ENCODE peak calls at places on chromosomes 16 and 17, in five cellular contexts. One of them, this sample, is unnamed.

GRCh38 chr16:11408261-11408660 is 63.0 kb downstream of the RMI2 start:
- DNase-seq in K562: no peak
- DNase-seq in A549: no peak
- DNase-seq in GM12878: no peak
- DNase-seq in HepG2: no peak
- DNase-seq in this sample: no peak

GRCh38 chr17:9272506-9272905 is 251.2 kb downstream of the NTN1 start:
- DNase-seq in K562: no peak
- DNase-seq in A549: no peak
- DNase-seq in GM12878: no peak
- DNase-seq in HepG2: no peak
- DNase-seq in this sample: no peak

GRCh38 chr17:80262775-80263244 is 2.2 kb downstream of the RNF213 start:
- DNase-seq in K562: peak
- DNase-seq in A549: no peak
- DNase-seq in GM12878: no peak
- DNase-seq in HepG2: no peak
- DNase-seq in this sample: no peak

GRCh38 chr16:31460582-31461002 is 1.3 kb downstream of the ARMC5 start:
- DNase-seq in K562: no peak
- DNase-seq in A549: peak
- DNase-seq in GM12878: no peak
- DNase-seq in HepG2: peak
- DNase-seq in this sample: peak

GRCh38 chr17:67836205-67836987 is 11.1 kb downstream of the BPTF start:
- DNase-seq in K562: no peak
- DNase-seq in A549: no peak
- DNase-seq in GM12878: no peak
- DNase-seq in HepG2: no peak
- DNase-seq in this sample: no peak

GRCh38 chr17:15744885-15745284 is 12.8 kb downstream of the TBC1D26 start:
- DNase-seq in K562: no peak
- DNase-seq in A549: no peak
- DNase-seq in GM12878: no peak
- DNase-seq in HepG2: no peak
- DNase-seq in this sample: peak

GRCh38 chr17:41467546-41467945 is 360 bp upstream of the KRT32 start:
- DNase-seq in K562: no peak
- DNase-seq in A549: no peak
- DNase-seq in GM12878: no peak
- DNase-seq in HepG2: no peak
- DNase-seq in this sample: no peak

GRCh38 chr17:58281511-58282011 is 826 bp upstream of the MPO start:
- DNase-seq in K562: peak
- DNase-seq in A549: no peak
- DNase-seq in GM12878: no peak
- DNase-seq in HepG2: no peak
- DNase-seq in this sample: peak

GRCh38 chr17:34852614-34853013 is 108.6 kb downstream of the CCT6B start:
- DNase-seq in K562: peak
- DNase-seq in A549: peak
- DNase-seq in GM12878: no peak
- DNase-seq in HepG2: no peak
- DNase-seq in this sample: peak

GRCh38 chr17:36088559-36089376 is 1.2 kb downstream of the CCL3 start:
- DNase-seq in K562: no peak
- DNase-seq in A549: no peak
- DNase-seq in GM12878: no peak
- DNase-seq in HepG2: no peak
- DNase-seq in this sample: no peak

GRCh38 chr16:57623251-57624043 is 5.0 kb upstream of the ADGRG1 start:
- DNase-seq in K562: peak
- DNase-seq in A549: peak
- DNase-seq in GM12878: no peak
- DNase-seq in HepG2: peak
- DNase-seq in this sample: peak

GRCh38 chr16:68539704-68540370 is 746 bp downstream of the ZFP90 start:
- DNase-seq in K562: no peak
- DNase-seq in A549: peak
- DNase-seq in GM12878: no peak
- DNase-seq in HepG2: no peak
- DNase-seq in this sample: peak

GRCh38 chr16:8768701-8769100 is 28.7 kb downstream of the TMEM186 start:
- DNase-seq in K562: no peak
- DNase-seq in A549: no peak
- DNase-seq in GM12878: no peak
- DNase-seq in HepG2: no peak
- DNase-seq in this sample: peak

GRCh38 chr17:63369233-63369632 is 76.9 kb downstream of the CYB561 start:
- DNase-seq in K562: no peak
- DNase-seq in A549: no peak
- DNase-seq in GM12878: no peak
- DNase-seq in HepG2: no peak
- DNase-seq in this sample: no peak

GRCh38 chr17:29176500-29177351 is 3.5 kb downstream of the MYO18A start:
- DNase-seq in K562: peak
- DNase-seq in A549: peak
- DNase-seq in GM12878: no peak
- DNase-seq in HepG2: peak
- DNase-seq in this sample: peak

GRCh38 chr17:49547566-49547965 is 28.1 kb upstream of the NXPH3 start:
- DNase-seq in K562: peak
- DNase-seq in A549: no peak
- DNase-seq in GM12878: no peak
- DNase-seq in HepG2: no peak
- DNase-seq in this sample: no peak

GRCh38 chr17:67993998-67994361 is 2.3 kb downstream of the C17orf58 start:
- DNase-seq in K562: peak
- DNase-seq in A549: no peak
- DNase-seq in GM12878: no peak
- DNase-seq in HepG2: peak
- DNase-seq in this sample: peak

GRCh38 chr17:33266116-33266515 is 27.0 kb downstream of the ASIC2 start:
- DNase-seq in K562: no peak
- DNase-seq in A549: no peak
- DNase-seq in GM12878: no peak
- DNase-seq in HepG2: no peak
- DNase-seq in this sample: no peak

GRCh38 chr16:79754081-79754872 is 153.7 kb upstream of the MAF start:
- DNase-seq in K562: no peak
- DNase-seq in A549: no peak
- DNase-seq in GM12878: no peak
- DNase-seq in HepG2: no peak
- DNase-seq in this sample: no peak

GRCh38 chr17:16085066-16085699 is 85.6 kb downstream of the TTC19 start:
- DNase-seq in K562: no peak
- DNase-seq in A549: no peak
- DNase-seq in GM12878: no peak
- DNase-seq in HepG2: no peak
- DNase-seq in this sample: no peak

GRCh38 chr16:73311857-73312723 is 264.2 kb upstream of the ZFHX3 start:
- DNase-seq in K562: no peak
- DNase-seq in A549: no peak
- DNase-seq in GM12878: no peak
- DNase-seq in HepG2: no peak
- DNase-seq in this sample: no peak

GRCh38 chr16:66656547-66656946 is 40.0 kb downstream of the CMTM4 start:
- DNase-seq in K562: no peak
- DNase-seq in A549: no peak
- DNase-seq in GM12878: no peak
- DNase-seq in HepG2: no peak
- DNase-seq in this sample: no peak

GRCh38 chr17:82020874-82021727 is 1.6 kb downstream of the CENPX start:
- DNase-seq in K562: no peak
- DNase-seq in A549: peak
- DNase-seq in GM12878: no peak
- DNase-seq in HepG2: peak
- DNase-seq in this sample: peak

GRCh38 chr17:2049333-2050245 is 5.3 kb upstream of the HIC1 start:
- DNase-seq in K562: peak
- DNase-seq in A549: peak
- DNase-seq in GM12878: no peak
- DNase-seq in HepG2: no peak
- DNase-seq in this sample: peak

GRCh38 chr17:83057793-83058477 is 21.5 kb upstream of the METRNL start:
- DNase-seq in K562: no peak
- DNase-seq in A549: no peak
- DNase-seq in GM12878: no peak
- DNase-seq in HepG2: no peak
- DNase-seq in this sample: no peak

GRCh38 chr17:44536090-44536960 is 21.0 kb upstream of the FZD2 start:
- DNase-seq in K562: no peak
- DNase-seq in A549: no peak
- DNase-seq in GM12878: no peak
- DNase-seq in HepG2: no peak
- DNase-seq in this sample: peak

GRCh38 chr17:10772425-10773380 is 31.2 kb downstream of the TMEM238L start:
- DNase-seq in K562: peak
- DNase-seq in A549: peak
- DNase-seq in GM12878: no peak
- DNase-seq in HepG2: peak
- DNase-seq in this sample: peak

GRCh38 chr17:38476549-38476948 is 48.3 kb downstream of the ARHGAP23 start:
- DNase-seq in K562: no peak
- DNase-seq in A549: no peak
- DNase-seq in GM12878: no peak
- DNase-seq in HepG2: no peak
- DNase-seq in this sample: no peak

GRCh38 chr17:57465551-57465950 is 209.2 kb downstream of the MSI2 start:
- DNase-seq in K562: no peak
- DNase-seq in A549: no peak
- DNase-seq in GM12878: no peak
- DNase-seq in HepG2: no peak
- DNase-seq in this sample: no peak

GRCh38 chr17:10513284-10514067 is 4.9 kb downstream of the MYH1 start:
- DNase-seq in K562: no peak
- DNase-seq in A549: no peak
- DNase-seq in GM12878: no peak
- DNase-seq in HepG2: no peak
- DNase-seq in this sample: peak

GRCh38 chr16:14370736-14371234 is 259.3 kb downstream of the PARN start:
- DNase-seq in K562: no peak
- DNase-seq in A549: no peak
- DNase-seq in GM12878: no peak
- DNase-seq in HepG2: no peak
- DNase-seq in this sample: no peak

GRCh38 chr17:17181666-17182600 is 24.2 kb downstream of the PLD6 start:
- DNase-seq in K562: no peak
- DNase-seq in A549: no peak
- DNase-seq in GM12878: peak
- DNase-seq in HepG2: no peak
- DNase-seq in this sample: no peak

GRCh38 chr17:50686494-50687199 is 21.1 kb downstream of the ANKRD40 start:
- DNase-seq in K562: no peak
- DNase-seq in A549: peak
- DNase-seq in GM12878: no peak
- DNase-seq in HepG2: peak
- DNase-seq in this sample: no peak

GRCh38 chr16:13109171-13109570 is 207.8 kb downstream of the SHISA9 start:
- DNase-seq in K562: no peak
- DNase-seq in A549: no peak
- DNase-seq in GM12878: no peak
- DNase-seq in HepG2: no peak
- DNase-seq in this sample: no peak
- H3K4me3 ChIP-seq in K562: no peak
- H3K4me3 ChIP-seq in A549: no peak
- H3K4me3 ChIP-seq in GM12878: no peak
- H3K4me3 ChIP-seq in HepG2: no peak
- H3K4me3 ChIP-seq in this sample: no peak

DNA sequence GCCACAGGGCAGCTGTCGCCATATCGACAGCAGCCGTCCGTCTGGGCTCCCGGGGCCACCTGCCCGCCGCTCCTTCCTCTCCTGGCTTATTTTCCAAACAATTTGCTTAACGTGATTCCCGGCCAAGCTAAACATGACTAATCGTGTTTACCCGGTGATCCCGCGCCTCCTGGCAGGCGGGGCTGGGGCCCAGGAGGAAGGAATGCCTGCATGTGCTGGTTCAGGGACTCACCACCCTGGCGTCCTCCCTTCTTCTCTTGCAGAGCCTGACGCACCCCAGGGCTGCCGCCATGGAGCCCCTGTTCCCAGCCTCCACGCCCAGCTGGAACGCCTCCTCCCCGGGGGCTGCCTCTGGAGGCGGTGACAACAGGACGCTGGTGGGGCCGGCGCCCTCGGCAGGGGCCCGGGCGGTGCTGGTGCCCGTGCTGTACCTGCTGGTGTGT is 6.1 kb downstream of the SSTR5 start:
- DNase-seq in K562: no peak
- DNase-seq in A549: peak
- DNase-seq in GM12878: no peak
- DNase-seq in HepG2: peak
- DNase-seq in this sample: no peak
- TF ChIP-seq JUNB in K562: no peak
- TF ChIP-seq JUNB in A549: peak
- TF ChIP-seq JUNB in GM12878: no peak
- TF ChIP-seq JUNB in HepG2: peak
- TF ChIP-seq JUNB in this sample: no peak

DNA sequence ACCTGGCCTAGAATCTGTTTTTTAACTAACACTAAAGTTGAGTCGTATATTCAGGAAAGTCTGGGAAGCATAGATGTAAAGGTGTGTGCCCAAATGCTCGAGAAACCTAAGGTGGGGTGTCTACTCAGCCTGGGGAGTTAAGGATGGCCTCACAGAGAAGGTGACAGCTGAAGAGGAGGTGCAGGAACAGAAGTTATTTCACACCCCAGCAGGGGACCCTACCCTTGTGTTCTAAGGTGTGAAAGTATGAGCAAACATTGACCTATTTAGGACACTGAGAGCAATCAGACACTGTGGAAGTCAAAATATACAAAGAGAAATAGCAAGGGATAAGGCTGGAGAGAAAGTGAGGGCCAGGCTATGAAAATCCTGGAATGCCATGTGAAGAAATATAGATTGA is 49.0 kb upstream of the DHX40 start:
- DNase-seq in K562: no peak
- DNase-seq in A549: no peak
- DNase-seq in GM12878: no peak
- DNase-seq in HepG2: no peak
- DNase-seq in this sample: no peak
- H3K4me3 ChIP-seq in K562: no peak
- H3K4me3 ChIP-seq in A549: no peak
- H3K4me3 ChIP-seq in GM12878: no peak
- H3K4me3 ChIP-seq in HepG2: no peak
- H3K4me3 ChIP-seq in this sample: no peak

GRCh38 chr17:66704858-66705257 is 130.1 kb upstream of the CACNG5 start:
- DNase-seq in K562: no peak
- DNase-seq in A549: no peak
- DNase-seq in GM12878: no peak
- DNase-seq in HepG2: no peak
- DNase-seq in this sample: no peak

GRCh38 chr17:66707051-66707450 is 127.9 kb upstream of the CACNG5 start:
- DNase-seq in K562: no peak
- DNase-seq in A549: no peak
- DNase-seq in GM12878: no peak
- DNase-seq in HepG2: no peak
- DNase-seq in this sample: no peak

GRCh38 chr17:66698270-66698669 is 136.6 kb upstream of the CACNG5 start:
- DNase-seq in K562: no peak
- DNase-seq in A549: no peak
- DNase-seq in GM12878: no peak
- DNase-seq in HepG2: no peak
- DNase-seq in this sample: no peak

GRCh38 chr17:66701462-66701861 is 133.5 kb upstream of the CACNG5 start:
- DNase-seq in K562: no peak
- DNase-seq in A549: no peak
- DNase-seq in GM12878: no peak
- DNase-seq in HepG2: no peak
- DNase-seq in this sample: no peak

GRCh38 chr17:66702106-66702936 is 132.6 kb upstream of the CACNG5 start:
- DNase-seq in K562: no peak
- DNase-seq in A549: peak
- DNase-seq in GM12878: no peak
- DNase-seq in HepG2: peak
- DNase-seq in this sample: no peak
- TF ChIP-seq JUNB in K562: no peak
- TF ChIP-seq JUNB in A549: peak
- TF ChIP-seq JUNB in GM12878: no peak
- TF ChIP-seq JUNB in HepG2: no peak
- TF ChIP-seq JUNB in this sample: no peak

This sample was measured in GM23338.